ENCODE peak calls at places on chromosomes 7 and 10, in seven cellular contexts. U, J, P, V, R, Z and D are unnamed samples.

GRCh38 chr10:22932626-22933370 is 4.9 kb downstream of the ARMC3 start:
- DNase-seq in Z (no peak), P (no peak), U (no peak), V (no peak), J (no peak), R (no peak), D (peak)

GRCh38 chr10:4069491-4069890 is 284.5 kb upstream of the KLF6 start:
- DNase-seq in R (no peak), J (no peak), P (no peak), V (peak), Z (no peak), U (no peak), D (no peak)

GRCh38 chr7:33495207-33495606 is 365.8 kb downstream of the BBS9 start:
- DNase-seq in P (no peak), U (no peak), V (peak), R (no peak), Z (no peak), J (no peak), D (peak)

GRCh38 chr10:126253613-126254002 is 134.7 kb downstream of the ADAM12 start:
- DNase-seq in Z (no peak), P (no peak), U (no peak), R (no peak), J (no peak), V (peak), D (no peak)

GRCh38 chr7:130748531-130749389 is 14.8 kb upstream of the KLF14 start:
- DNase-seq in R (no peak), U (no peak), V (no peak), J (no peak), Z (no peak), P (no peak), D (no peak)

GRCh38 chr7:79241288-79242055 is 212.0 kb downstream of the MAGI2 start:
- DNase-seq in R (no peak), U (no peak), J (no peak), Z (no peak), P (no peak), V (peak), D (no peak)

GRCh38 chr7:99848420-99849216 is 20.8 kb downstream of the CYP3A43 start:
- DNase-seq in P (no peak), Z (no peak), J (no peak), V (no peak), R (no peak), U (peak), D (no peak)

GRCh38 chr10:80296942-80297341 is 7.5 kb upstream of the MAT1A start:
- DNase-seq in V (no peak), R (no peak), Z (no peak), J (no peak), P (no peak), U (no peak), D (no peak)

GRCh38 chr10:100561005-100561404 is 25.3 kb downstream of the HIF1AN start:
- DNase-seq in J (no peak), Z (no peak), R (no peak), V (no peak), P (no peak), U (no peak), D (no peak)

GRCh38 chr7:158602905-158603772 is 15.5 kb upstream of the PTPRN2 start:
- DNase-seq in R (no peak), U (no peak), J (no peak), P (peak), Z (no peak), V (no peak), D (peak)

GRCh38 chr7:127755965-127756364 is 104.0 kb downstream of the SND1 start:
- DNase-seq in P (no peak), J (no peak), U (no peak), Z (no peak), R (no peak), V (no peak), D (no peak)

GRCh38 chr10:30455816-30456215 is 21.8 kb downstream of the MAP3K8 start:
- DNase-seq in R (no peak), U (no peak), Z (no peak), P (no peak), J (no peak), V (no peak), D (no peak)

GRCh38 chr7:54932818-54933543 is 85.8 kb upstream of the EGFR start:
- DNase-seq in U (peak), Z (no peak), V (peak), P (peak), R (peak), J (peak), D (peak)

GRCh38 chr7:1176891-1177373 is 16.9 kb upstream of the ZFAND2A start:
- DNase-seq in V (peak), P (no peak), U (peak), J (peak), Z (peak), R (peak), D (peak)

GRCh38 chr7:154684651-154685563 is 318.0 kb downstream of the PAXIP1 start:
- DNase-seq in R (no peak), Z (no peak), P (no peak), V (no peak), J (no peak), U (peak), D (no peak)

GRCh38 chr10:52280051-52280450 is 34.0 kb upstream of the DKK1 start:
- DNase-seq in P (no peak), U (no peak), J (no peak), V (no peak), R (no peak), Z (no peak), D (no peak)

GRCh38 chr7:38679419-38679818 is 48.2 kb upstream of the AMPH start:
- DNase-seq in Z (no peak), J (no peak), V (peak), R (no peak), U (no peak), P (no peak), D (no peak)

GRCh38 chr10:108375691-108376090 is 1211.2 kb upstream of the SORCS1 start:
- DNase-seq in V (peak), R (no peak), Z (no peak), U (no peak), J (no peak), P (no peak), D (no peak)

GRCh38 chr7:43141091-43141490 is 28.6 kb downstream of the HECW1 start:
- DNase-seq in P (no peak), U (no peak), V (no peak), Z (no peak), R (no peak), J (no peak), D (no peak)

GRCh38 chr10:127195571-127196226 is 692 bp downstream of the INSYN2A start:
- DNase-seq in R (peak), V (no peak), P (no peak), J (peak), U (peak), Z (no peak), D (peak)

GRCh38 chr7:31761646-31762045 is 74.6 kb downstream of the PPP1R17 start:
- DNase-seq in U (peak), J (no peak), V (no peak), Z (no peak), P (peak), R (no peak), D (no peak)

GRCh38 chr10:27696466-27696865 is 49.2 kb downstream of the MKX start:
- DNase-seq in P (no peak), V (no peak), R (no peak), J (no peak), Z (no peak), U (no peak), D (no peak)

GRCh38 chr10:98270026-98270740 is 2.2 kb upstream of the LOXL4 start:
- DNase-seq in Z (no peak), U (no peak), J (no peak), P (no peak), R (no peak), V (no peak), D (no peak)

GRCh38 chr7:19107392-19108147 is 9.9 kb downstream of the TWIST1 start:
- DNase-seq in Z (no peak), P (peak), V (peak), U (peak), J (no peak), R (no peak), D (peak)

GRCh38 chr7:116138202-116138801 is 72.0 kb upstream of the TES start:
- DNase-seq in P (no peak), R (no peak), J (peak), V (peak), Z (no peak), U (peak), D (peak)

GRCh38 chr7:79011921-79012320 is 441.5 kb downstream of the MAGI2 start:
- DNase-seq in V (no peak), Z (no peak), P (no peak), U (no peak), R (no peak), J (no peak), D (no peak)

GRCh38 chr10:112852308-112852707 is 97.7 kb upstream of the TCF7L2 start:
- DNase-seq in R (no peak), Z (no peak), U (peak), V (no peak), P (no peak), J (no peak), D (no peak)

GRCh38 chr10:100878291-100878910 is 34.4 kb upstream of the SLF2 start:
- DNase-seq in U (peak), P (peak), Z (no peak), V (peak), R (peak), J (peak), D (peak)

GRCh38 chr10:3468919-3469638 is 296.5 kb upstream of the PITRM1 start:
- DNase-seq in R (no peak), U (no peak), Z (no peak), J (no peak), V (peak), P (peak), D (peak)

GRCh38 chr10:132306951-132307751 is 599 bp downstream of the STK32C start:
- DNase-seq in V (no peak), R (peak), P (peak), J (no peak), U (peak), Z (no peak), D (peak)

GRCh38 chr10:109866168-109866994 is 56.9 kb downstream of the XPNPEP1 start:
- DNase-seq in V (peak), P (no peak), R (peak), U (no peak), Z (no peak), J (peak), D (no peak)

GRCh38 chr10:24847476-24847875 is 104.9 kb downstream of the PRTFDC1 start:
- DNase-seq in Z (no peak), P (no peak), R (no peak), U (no peak), J (no peak), V (no peak), D (no peak)

GRCh38 chr10:28480566-28480965 is 52.4 kb upstream of the WAC start:
- DNase-seq in V (no peak), J (no peak), P (no peak), R (no peak), Z (no peak), U (no peak), D (no peak)

GRCh38 chr10:109259293-109259692 is 664.0 kb downstream of the XPNPEP1 start:
- DNase-seq in Z (no peak), V (peak), R (no peak), P (no peak), J (no peak), U (no peak), D (no peak)

GRCh38 chr10:96890172-96890513 is 58.0 kb downstream of the LCOR start:
- DNase-seq in P (no peak), Z (no peak), U (no peak), R (no peak), V (no peak), J (no peak), D (no peak)

GRCh38 chr7:137895301-137896201 is 48.8 kb upstream of the DGKI start:
- DNase-seq in P (no peak), R (no peak), V (no peak), U (no peak), J (no peak), Z (no peak), D (no peak)

GRCh38 chr7:106110238-106110560 is 1.9 kb downstream of the SYPL1 start:
- DNase-seq in U (no peak), V (no peak), R (no peak), P (no peak), J (no peak), Z (no peak), D (no peak)

GRCh38 chr10:21989453-21990154 is 13.9 kb downstream of the DNAJC1 start:
- DNase-seq in J (peak), P (no peak), Z (no peak), U (peak), R (peak), V (peak), D (peak)

GRCh38 chr7:112515989-112516388 is 35.2 kb downstream of the LSMEM1 start:
- DNase-seq in R (no peak), Z (no peak), P (no peak), V (peak), U (no peak), J (no peak), D (no peak)

GRCh38 chr7:1368682-1369571 is 90.3 kb downstream of the MICALL2 start:
- DNase-seq in U (peak), V (no peak), P (no peak), R (peak), Z (no peak), J (peak), D (peak)